ENCODE peak calls at places on chromosomes 7 and 10, in seven cellular contexts. S, B, E, I, C, L and X are unnamed samples. For H3K36me3, the result is how much of the 10 kb centered on the place peaks cover.

GRCh38 chr10:129864601-129865126 is 99.4 kb downstream of the EBF3 start:
- DNase-seq in S (no peak), B (no peak), E (no peak), I (no peak), C (no peak), L (peak), X (no peak)

GRCh38 chr10:19290770-19291169 is 242.2 kb downstream of the MALRD1 start:
- DNase-seq in S (no peak), B (no peak), E (no peak), I (no peak), C (no peak), L (no peak), X (no peak)

GRCh38 chr10:109166935-109167334 is 756.4 kb downstream of the XPNPEP1 start:
- DNase-seq in S (no peak), B (no peak), E (no peak), I (no peak), C (no peak), L (no peak), X (no peak)

GRCh38 chr7:128024154-128024553 is 7.1 kb downstream of the LRRC4 start:
- DNase-seq in S (no peak), B (no peak), E (no peak), I (no peak), C (no peak), L (no peak), X (no peak)

GRCh38 chr10:6221971-6222751 is 19.4 kb downstream of the PFKFB3 start:
- DNase-seq in S (no peak), B (no peak), E (no peak), I (no peak), C (no peak), L (no peak), X (no peak)

GRCh38 chr7:143248781-143249354 is 14.4 kb upstream of the GSTK1 start:
- DNase-seq in S (no peak), B (no peak), E (no peak), I (no peak), C (no peak), L (peak), X (no peak)

GRCh38 chr10:98265403-98266378 is 2.3 kb downstream of the LOXL4 start:
- DNase-seq in S (no peak), B (no peak), E (no peak), I (peak), C (no peak), L (no peak), X (no peak)

GRCh38 chr7:67854236-67854635 is 857.6 kb downstream of the TYW1 start:
- DNase-seq in S (no peak), B (no peak), E (no peak), I (no peak), C (no peak), L (no peak), X (no peak)

GRCh38 chr7:157895520-157896375 is 558.9 kb downstream of the DNAJB6 start:
- DNase-seq in S (no peak), B (no peak), E (no peak), I (no peak), C (no peak), L (no peak), X (no peak)

GRCh38 chr7:82091126-82091682 is 321.4 kb upstream of the HGF start:
- DNase-seq in S (no peak), B (no peak), E (no peak), I (no peak), C (no peak), L (no peak), X (no peak)

GRCh38 chr7:4029941-4030340 is 652.2 kb upstream of the FOXK1 start:
- DNase-seq in S (no peak), B (no peak), E (no peak), I (no peak), C (no peak), L (no peak), X (no peak)

GRCh38 chr10:116112232-116113231 is 160.5 kb downstream of the GFRA1 start:
- DNase-seq in S (no peak), B (no peak), E (no peak), I (no peak), C (no peak), L (no peak), X (no peak)

GRCh38 chr10:131621784-131622624 is 278.8 kb upstream of the PPP2R2D start:
- DNase-seq in S (peak), B (no peak), E (no peak), I (no peak), C (no peak), L (no peak), X (no peak)

GRCh38 chr10:118900617-118901016 is 128.9 kb upstream of the NANOS1 start:
- DNase-seq in S (no peak), B (no peak), E (no peak), I (peak), C (no peak), L (no peak), X (no peak)

GRCh38 chr7:101066858-101067227 is 18.4 kb upstream of the TRIM56 start:
- DNase-seq in S (no peak), B (no peak), E (no peak), I (no peak), C (no peak), L (no peak), X (no peak)

GRCh38 chr10:67668448-67668847 is 27.5 kb downstream of the CTNNA3 start:
- DNase-seq in S (no peak), B (no peak), E (no peak), I (no peak), C (no peak), L (peak), X (no peak)

GRCh38 chr7:97004931-97005763 is at the start of gene DLX6:
- DNase-seq in S (no peak), B (peak), E (no peak), I (no peak), C (no peak), L (peak), X (no peak)

GRCh38 chr10:108095932-108096925 is 931.7 kb upstream of the SORCS1 start:
- DNase-seq in S (no peak), B (no peak), E (peak), I (no peak), C (no peak), L (no peak), X (no peak)

GRCh38 chr10:21034241-21034640 is 137.1 kb upstream of the NEBL start:
- DNase-seq in S (no peak), B (no peak), E (no peak), I (no peak), C (no peak), L (no peak), X (no peak)

GRCh38 chr7:157984138-157984913 is 603.3 kb downstream of the PTPRN2 start:
- DNase-seq in S (no peak), B (no peak), E (no peak), I (no peak), C (no peak), L (no peak), X (no peak)

GRCh38 chr7:134315679-134316538 is 821 bp downstream of the SLC35B4 start:
- DNase-seq in S (no peak), B (peak), E (no peak), I (no peak), C (no peak), L (peak), X (peak)

GRCh38 chr10:69361303-69361614 is 55.5 kb downstream of the TACR2 start:
- DNase-seq in S (peak), B (no peak), E (no peak), I (no peak), C (peak), L (no peak), X (no peak)

GRCh38 chr10:49593998-49594397 is 16.1 kb upstream of the SLC18A3 start:
- DNase-seq in S (no peak), B (no peak), E (no peak), I (peak), C (no peak), L (no peak), X (no peak)

GRCh38 chr10:49594594-49594993 is 15.5 kb upstream of the SLC18A3 start:
- DNase-seq in S (peak), B (peak), E (no peak), I (peak), C (no peak), L (peak), X (peak)

GRCh38 chr10:49595003-49595712 is 15.0 kb upstream of the SLC18A3 start:
- DNase-seq in S (no peak), B (no peak), E (no peak), I (no peak), C (no peak), L (no peak), X (no peak)

GRCh38 chr10:49593564-49593875 is 16.6 kb upstream of the SLC18A3 start:
- DNase-seq in S (no peak), B (no peak), E (no peak), I (peak), C (no peak), L (no peak), X (no peak)

DNA sequence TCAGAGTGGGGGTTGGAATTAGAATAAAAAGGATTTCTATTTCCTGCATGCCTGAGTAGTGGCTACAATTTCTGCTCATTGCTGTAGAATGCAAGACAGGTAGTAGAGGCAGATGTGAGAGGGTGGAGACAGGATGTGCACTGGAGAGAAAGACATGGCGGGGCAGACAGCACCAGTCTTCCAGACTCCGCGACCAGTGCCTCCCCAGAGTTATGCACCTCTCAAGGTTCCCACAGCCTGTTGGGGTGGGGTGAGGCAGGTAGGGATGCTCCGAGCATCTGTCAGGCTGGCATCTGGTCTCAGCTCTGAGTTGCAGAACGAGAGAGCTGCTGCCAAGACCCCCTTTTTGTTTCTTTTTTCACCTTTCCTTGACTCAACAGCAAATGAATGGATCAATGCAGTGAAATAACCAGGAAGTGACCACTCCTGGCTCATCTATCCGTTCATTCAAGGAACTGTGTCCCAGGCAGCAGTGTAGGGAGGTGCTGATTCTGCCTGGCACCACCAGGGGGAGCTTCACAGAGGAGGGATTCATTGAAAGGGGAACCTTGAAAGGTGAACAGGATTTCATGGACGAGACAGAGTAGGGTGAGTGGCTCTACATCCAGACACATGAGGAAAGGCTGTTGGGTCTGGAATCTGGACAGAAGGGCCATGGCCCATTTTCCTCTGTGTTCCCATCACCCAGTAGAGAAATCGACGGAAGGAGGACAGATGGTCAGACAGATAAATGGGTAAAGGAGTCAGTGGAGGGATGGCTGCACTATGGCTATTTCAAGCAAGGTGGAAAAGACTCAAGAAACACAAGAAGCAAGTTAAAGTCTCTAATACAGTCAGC is 17.2 kb upstream of the SLC18A3 start:
- DNase-seq in S (peak), B (peak), E (no peak), I (peak), C (peak), L (peak), X (no peak)
- TF ChIP-seq CTCF in S (no peak), B (peak), E (peak), I (peak), C (peak), L (peak), X (peak)

GRCh38 chr10:102140913-102141540 is 8.2 kb downstream of the PPRC1 start:
- DNase-seq in S (no peak), B (no peak), E (no peak), I (no peak), C (no peak), L (no peak), X (no peak)

GRCh38 chr10:102139281-102140110 is 6.7 kb downstream of the PPRC1 start:
- DNase-seq in S (no peak), B (no peak), E (no peak), I (no peak), C (no peak), L (no peak), X (no peak)

GRCh38 chr10:102146971-102147428 is 5.2 kb upstream of the NOLC1 start:
- DNase-seq in S (no peak), B (no peak), E (no peak), I (no peak), C (no peak), L (no peak), X (no peak)

GRCh38 chr10:102140218-102140617 is 7.4 kb downstream of the PPRC1 start:
- DNase-seq in S (no peak), B (no peak), E (no peak), I (no peak), C (no peak), L (no peak), X (no peak)

DNA sequence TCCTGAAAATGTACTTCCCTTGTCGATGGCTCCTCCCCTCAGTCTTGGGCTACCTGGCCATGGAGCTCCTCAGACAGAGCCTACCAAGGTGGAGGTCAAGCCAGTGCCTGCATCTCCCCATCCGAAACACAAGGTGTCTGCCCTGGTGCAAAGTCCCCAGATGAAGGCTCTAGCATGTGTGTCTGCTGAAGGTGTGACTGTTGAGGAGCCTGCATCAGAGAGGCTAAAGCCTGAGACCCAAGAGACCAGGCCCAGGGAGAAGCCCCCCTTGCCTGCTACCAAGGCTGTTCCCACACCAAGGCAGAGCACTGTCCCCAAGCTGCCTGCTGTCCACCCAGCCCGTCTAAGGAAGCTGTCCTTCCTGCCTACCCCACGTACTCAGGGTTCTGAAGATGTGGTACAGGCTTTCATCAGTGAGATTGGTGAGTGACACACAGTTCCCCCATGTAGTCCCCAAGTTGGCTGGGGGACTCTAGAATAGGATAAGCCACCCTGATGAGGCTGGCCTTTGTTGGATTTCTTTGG is 8.8 kb downstream of the PPRC1 start:
- DNase-seq in S (no peak), B (no peak), E (no peak), I (no peak), C (no peak), L (no peak), X (no peak)
- H3K36me3 ChIP-seq in S (half or more), B (under half), E (half or more), I (half or more), C (under half), L (half or more), X (half or more)

GRCh38 chr10:124911124-124912051 is 30.5 kb upstream of the ZRANB1 start:
- DNase-seq in S (no peak), B (no peak), E (no peak), I (no peak), C (no peak), L (peak), X (no peak)
- TF ChIP-seq CTCF in S (no peak), B (no peak), E (no peak), I (no peak), C (no peak), L (peak), X (no peak)

GRCh38 chr7:107972075-107972482 is 30.9 kb downstream of the LAMB1 start:
- DNase-seq in S (no peak), B (peak), E (no peak), I (no peak), C (no peak), L (peak), X (no peak)
- H3K36me3 ChIP-seq in S (under half), B (under half), E (under half), I (under half), C (under half), L (under half), X (half or more)

DNA sequence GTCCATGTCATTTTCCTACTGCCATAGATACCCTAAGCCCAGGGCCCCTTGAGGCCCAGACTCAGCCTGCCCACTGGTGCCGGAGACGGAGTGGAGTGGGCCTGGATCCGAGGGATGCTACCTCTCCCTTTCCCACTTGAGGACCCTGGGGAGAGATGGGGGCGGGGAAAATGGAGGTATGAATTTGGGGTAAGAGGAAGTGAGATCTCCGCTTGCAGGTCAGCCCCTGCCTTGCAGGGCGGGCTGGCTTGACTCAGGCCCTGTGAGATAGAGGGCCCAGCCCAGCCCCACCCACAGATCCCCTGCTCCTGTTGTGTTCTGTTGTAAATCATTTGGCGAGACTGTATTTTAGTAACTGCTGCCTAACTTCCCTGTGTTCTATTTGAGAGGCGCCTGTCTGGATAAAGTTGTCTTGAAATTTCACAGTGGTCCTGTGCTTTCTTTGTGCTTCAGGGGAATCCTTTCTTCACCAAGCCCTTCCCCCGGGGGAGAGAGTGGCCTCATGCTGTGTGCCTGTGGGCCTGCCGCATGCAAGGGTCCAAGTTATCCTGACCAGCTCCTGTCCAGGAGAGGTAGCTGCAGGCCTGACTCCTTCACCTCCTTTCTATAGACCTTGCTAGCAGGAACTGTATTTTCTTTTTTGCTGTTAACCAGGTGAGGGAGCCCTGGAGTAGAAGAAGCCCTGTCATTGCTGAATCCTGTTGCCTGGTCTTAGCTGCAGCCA is 13.3 kb downstream of the YKT6 start:
- DNase-seq in S (no peak), B (no peak), E (no peak), I (no peak), C (no peak), L (peak), X (no peak)
- TF ChIP-seq CTCF in S (no peak), B (no peak), E (peak), I (no peak), C (no peak), L (peak), X (peak)

GRCh38 chr10:110568055-110568735 is 700 bp downstream of the SMC3 start:
- DNase-seq in S (peak), B (peak), E (peak), I (no peak), C (peak), L (peak), X (peak)

GRCh38 chr10:110569120-110569519 is 1.6 kb downstream of the SMC3 start:
- DNase-seq in S (no peak), B (no peak), E (no peak), I (no peak), C (no peak), L (no peak), X (no peak)

GRCh38 chr10:110567201-110568054 is at the start of gene SMC3:
- DNase-seq in S (peak), B (peak), E (peak), I (peak), C (peak), L (peak), X (peak)

GRCh38 chr10:110571093-110571743 is 3.7 kb downstream of the SMC3 start:
- DNase-seq in S (no peak), B (no peak), E (no peak), I (no peak), C (no peak), L (no peak), X (no peak)

DNA sequence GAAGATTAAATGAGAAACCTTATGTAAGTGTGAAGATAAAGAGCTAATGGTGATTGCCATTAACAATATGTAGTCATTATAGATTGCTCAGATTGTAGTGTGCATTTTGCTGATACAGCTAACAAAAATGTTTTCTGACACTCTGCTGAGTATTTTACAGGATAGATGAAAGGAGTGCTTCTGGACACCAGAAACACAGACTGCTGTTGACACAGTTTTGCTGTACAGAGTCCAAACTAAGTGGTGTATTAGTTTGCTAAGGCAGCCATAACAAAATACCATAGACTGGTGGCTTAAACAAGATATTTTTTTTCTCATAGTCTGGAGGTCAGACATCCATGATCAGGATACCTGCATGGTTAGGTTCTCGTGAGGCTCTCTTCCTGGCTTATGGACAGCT is 2.2 kb downstream of the SMC3 start:
- DNase-seq in S (no peak), B (no peak), E (no peak), I (no peak), C (no peak), L (no peak), X (no peak)
- H3K36me3 ChIP-seq in S (under half), B (under half), E (under half), I (under half), C (under half), L (under half), X (under half)